ENCODE peak calls at places on chromosomes 16 and 17, in four cellular contexts. H, D, A and O are unnamed samples.

GRCh38 chr16:85036398-85037049 is 8.9 kb downstream of the KIAA0513 start:
- DNase-seq in D (no peak), A (no peak), H (no peak), O (no peak)

GRCh38 chr17:44910231-44911106 is 4.8 kb downstream of the GFAP start:
- DNase-seq in H (no peak), D (no peak), A (no peak), O (no peak)

GRCh38 chr17:15456486-15456885 is 10.9 kb downstream of the CDRT4 start:
- DNase-seq in A (no peak), H (no peak), D (no peak), O (no peak)

GRCh38 chr17:31453896-31454295 is 62.4 kb downstream of the RAB11FIP4 start:
- DNase-seq in D (no peak), A (no peak), H (no peak), O (no peak)

GRCh38 chr16:78506372-78507193 is 407.1 kb downstream of the WWOX start:
- DNase-seq in H (no peak), D (no peak), A (no peak), O (no peak)

GRCh38 chr17:75950421-75950820 is 9.6 kb upstream of the FBF1 start:
- DNase-seq in D (no peak), H (no peak), A (no peak), O (no peak)

GRCh38 chr17:39730095-39730921 is at the start of gene MIEN1:
- DNase-seq in D (peak; percentile 95), H (peak; percentile 93), A (peak; percentile 71), O (peak; percentile 87)

GRCh38 chr17:71149607-71150006 is 971.2 kb upstream of the SOX9 start:
- DNase-seq in H (no peak), A (no peak), D (no peak), O (no peak)

GRCh38 chr16:80034469-80034826 is 433.9 kb upstream of the MAF start:
- DNase-seq in A (no peak), H (no peak), D (no peak), O (no peak)

GRCh38 chr17:43645450-43645764 is 16.3 kb downstream of the MEOX1 start:
- DNase-seq in D (no peak), H (no peak), A (no peak), O (no peak)

GRCh38 chr17:78997881-78998280 is 11.7 kb downstream of the CANT1 start:
- DNase-seq in H (no peak), A (no peak), D (no peak), O (no peak)

GRCh38 chr16:89890200-89890599 is 16.8 kb downstream of the TCF25 start:
- DNase-seq in A (no peak), D (no peak), H (no peak), O (no peak)

GRCh38 chr16:86452451-86452850 is 57.9 kb upstream of the FOXF1 start:
- DNase-seq in H (no peak), A (no peak), D (no peak), O (no peak)

GRCh38 chr16:66932076-66932475 is 2.1 kb downstream of the CIAO2B start:
- DNase-seq in D (no peak), H (no peak), A (no peak), O (no peak)

GRCh38 chr16:75416904-75417565 is 16.3 kb downstream of the CFDP1 start:
- DNase-seq in D (no peak), H (no peak), A (no peak), O (no peak)

GRCh38 chr17:83035722-83036121 is 43.7 kb upstream of the METRNL start:
- DNase-seq in A (no peak), H (no peak), D (no peak), O (no peak)

GRCh38 chr16:81616321-81617020 is 162.6 kb upstream of the PLCG2 start:
- DNase-seq in H (no peak), D (peak; percentile 73), A (no peak), O (no peak)

GRCh38 chr16:65697516-65697915 is 575.7 kb upstream of the CDH11 start:
- DNase-seq in H (no peak), A (no peak), D (no peak), O (no peak)

GRCh38 chr16:4378202-4378666 is 6.6 kb downstream of the VASN start:
- DNase-seq in A (no peak), D (no peak), H (no peak), O (no peak)

GRCh38 chr17:80008848-80009247 is 26.8 kb downstream of the TBC1D16 start:
- DNase-seq in A (no peak), D (no peak), H (no peak), O (no peak)

GRCh38 chr17:3843935-3844516 is 2.0 kb downstream of the NCBP3 start:
- DNase-seq in A (peak; percentile 24), D (peak; percentile 18), H (peak; percentile 68), O (peak; percentile 69)

GRCh38 chr16:14303654-14304394 is 232.7 kb downstream of the MRTFB start:
- DNase-seq in A (no peak), H (no peak), D (no peak), O (no peak)

GRCh38 chr17:62648954-62649294 is 21.5 kb downstream of the MRC2 start:
- DNase-seq in A (no peak), H (no peak), D (no peak), O (no peak)